ENCODE peak calls at places on chromosomes 16 and 17, in seven cellular contexts. W is fibroblast of the conjunctiva; R is mucosa of gallbladder; J is HL-60; M is effector CD4-positive, alpha-beta T cell; C is body of pancreas; Z is A549. F is an unnamed sample.

GRCh38 chr16:72481419-72481818 is 309.5 kb upstream of the PMFBP1 start:
- DNase-seq in W (no peak), R (no peak), J (no peak), M (no peak), C (no peak), Z (no peak), F (no peak)

GRCh38 chr16:18003033-18003432 is 333.5 kb downstream of the NPIPA8 start:
- DNase-seq in W (no peak), R (no peak), J (no peak), M (no peak), C (no peak), Z (no peak), F (no peak)

GRCh38 chr17:63387941-63388340 is 58.2 kb downstream of the CYB561 start:
- DNase-seq in W (no peak), R (no peak), J (no peak), M (no peak), C (no peak), Z (no peak), F (no peak)

GRCh38 chr16:1534021-1535020 is 855 bp downstream of the TMEM204 start:
- DNase-seq in W (no peak), R (no peak), J (no peak), M (no peak), C (no peak), Z (no peak), F (no peak)

GRCh38 chr16:88662222-88662842 is 559 bp downstream of the MVD start:
- DNase-seq in W (no peak), R (no peak), J (no peak), M (no peak), C (no peak), Z (no peak), F (no peak)

GRCh38 chr17:9356488-9356911 is 219.1 kb downstream of the STX8 start:
- DNase-seq in W (no peak), R (no peak), J (no peak), M (no peak), C (no peak), Z (no peak), F (no peak)

GRCh38 chr16:15777533-15778203 is 79.2 kb downstream of the MYH11 start:
- DNase-seq in W (peak; percentile 18), R (no peak), J (peak; percentile 15), M (no peak), C (no peak), Z (peak; percentile 79), F (no peak)

GRCh38 chr17:59284317-59284716 is 47.1 kb upstream of the YPEL2 start:
- DNase-seq in W (no peak), R (no peak), J (no peak), M (no peak), C (no peak), Z (no peak), F (no peak)

GRCh38 chr16:53080345-53081031 is 25.7 kb downstream of the CHD9 start:
- DNase-seq in W (peak; percentile 75), R (peak; percentile 52), J (no peak), M (no peak), C (peak; percentile 35), Z (peak; percentile 92), F (peak; percentile 54)

GRCh38 chr16:16830973-16831372 is 452.0 kb downstream of the NPIPA7 start:
- DNase-seq in W (no peak), R (no peak), J (no peak), M (no peak), C (no peak), Z (peak; percentile 72), F (no peak)

F was measured in kidney glomerular epithelial cell.